ENCODE peak calls at places on chromosomes 13 and 19, in eight cellular contexts. One of them, this sample, is unnamed.

GRCh38 chr13:100234006-100234405 is 145.1 kb downstream of the PCCA start:
- DNase-seq in GM06990: no peak
- DNase-seq in AG09309: no peak
- DNase-seq in nephron progenitor cell: no peak
- DNase-seq in CD4-positive, alpha-beta T cell: no peak
- DNase-seq in cardiac muscle cell: no peak
- DNase-seq in heart left ventricle: no peak
- DNase-seq in CD8-positive, alpha-beta T cell: no peak
- DNase-seq in this sample: no peak

GRCh38 chr19:5978606-5979552 is 939 bp upstream of the RANBP3 start:
- DNase-seq in GM06990: no peak
- DNase-seq in AG09309: no peak
- DNase-seq in nephron progenitor cell: no peak
- DNase-seq in CD4-positive, alpha-beta T cell: no peak
- DNase-seq in cardiac muscle cell: no peak
- DNase-seq in heart left ventricle: no peak
- DNase-seq in CD8-positive, alpha-beta T cell: no peak
- DNase-seq in this sample: no peak

GRCh38 chr13:75704942-75705320 is 68.8 kb downstream of the LMO7 start:
- DNase-seq in GM06990: no peak
- DNase-seq in AG09309: no peak
- DNase-seq in nephron progenitor cell: no peak
- DNase-seq in CD4-positive, alpha-beta T cell: no peak
- DNase-seq in cardiac muscle cell: no peak
- DNase-seq in heart left ventricle: no peak
- DNase-seq in CD8-positive, alpha-beta T cell: no peak
- DNase-seq in this sample: no peak

GRCh38 chr19:19110410-19111137 is 27.7 kb downstream of the TMEM161A start:
- DNase-seq in GM06990: peak; percentile 44
- DNase-seq in AG09309: no peak
- DNase-seq in nephron progenitor cell: peak; percentile 74
- DNase-seq in CD4-positive, alpha-beta T cell: no peak
- DNase-seq in cardiac muscle cell: peak; percentile 67
- DNase-seq in heart left ventricle: no peak
- DNase-seq in CD8-positive, alpha-beta T cell: no peak
- DNase-seq in this sample: peak; percentile 52

GRCh38 chr19:11208526-11209471 is 11.5 kb upstream of the KANK2 start:
- DNase-seq in GM06990: no peak
- DNase-seq in AG09309: no peak
- DNase-seq in nephron progenitor cell: no peak
- DNase-seq in CD4-positive, alpha-beta T cell: no peak
- DNase-seq in cardiac muscle cell: no peak
- DNase-seq in heart left ventricle: no peak
- DNase-seq in CD8-positive, alpha-beta T cell: no peak
- DNase-seq in this sample: peak; percentile 46

GRCh38 chr19:3722443-3723109 is 14.4 kb downstream of the TJP3 start:
- DNase-seq in GM06990: no peak
- DNase-seq in AG09309: no peak
- DNase-seq in nephron progenitor cell: no peak
- DNase-seq in CD4-positive, alpha-beta T cell: no peak
- DNase-seq in cardiac muscle cell: peak; percentile 57
- DNase-seq in heart left ventricle: no peak
- DNase-seq in CD8-positive, alpha-beta T cell: no peak
- DNase-seq in this sample: no peak

GRCh38 chr13:104534847-104535246 is 1468.6 kb upstream of the SLC10A2 start:
- DNase-seq in GM06990: no peak
- DNase-seq in AG09309: no peak
- DNase-seq in nephron progenitor cell: peak; percentile 6
- DNase-seq in CD4-positive, alpha-beta T cell: no peak
- DNase-seq in cardiac muscle cell: no peak
- DNase-seq in heart left ventricle: no peak
- DNase-seq in CD8-positive, alpha-beta T cell: no peak
- DNase-seq in this sample: no peak

GRCh38 chr13:24127116-24127631 is 33.3 kb upstream of the SPATA13 start:
- DNase-seq in GM06990: no peak
- DNase-seq in AG09309: no peak
- DNase-seq in nephron progenitor cell: no peak
- DNase-seq in CD4-positive, alpha-beta T cell: no peak
- DNase-seq in cardiac muscle cell: no peak
- DNase-seq in heart left ventricle: no peak
- DNase-seq in CD8-positive, alpha-beta T cell: no peak
- DNase-seq in this sample: no peak

GRCh38 chr19:11138659-11139526 is 16.7 kb downstream of the SPC24 start:
- DNase-seq in GM06990: no peak
- DNase-seq in AG09309: peak; percentile 45
- DNase-seq in nephron progenitor cell: peak; percentile 49
- DNase-seq in CD4-positive, alpha-beta T cell: no peak
- DNase-seq in cardiac muscle cell: peak; percentile 42
- DNase-seq in heart left ventricle: peak; percentile 93
- DNase-seq in CD8-positive, alpha-beta T cell: no peak
- DNase-seq in this sample: no peak

GRCh38 chr13:112842343-112842856 is 126.6 kb upstream of the MCF2L start:
- DNase-seq in GM06990: no peak
- DNase-seq in AG09309: no peak
- DNase-seq in nephron progenitor cell: peak; percentile 16
- DNase-seq in CD4-positive, alpha-beta T cell: no peak
- DNase-seq in cardiac muscle cell: no peak
- DNase-seq in heart left ventricle: no peak
- DNase-seq in CD8-positive, alpha-beta T cell: no peak
- DNase-seq in this sample: no peak

GRCh38 chr19:16293133-16294085 is 31.2 kb upstream of the KLF2 start:
- DNase-seq in GM06990: no peak
- DNase-seq in AG09309: peak; percentile 96
- DNase-seq in nephron progenitor cell: peak; percentile 19
- DNase-seq in CD4-positive, alpha-beta T cell: no peak
- DNase-seq in cardiac muscle cell: no peak
- DNase-seq in heart left ventricle: no peak
- DNase-seq in CD8-positive, alpha-beta T cell: no peak
- DNase-seq in this sample: no peak

GRCh38 chr19:55156202-55157063 is 1.1 kb downstream of the TNNI3 start:
- DNase-seq in GM06990: no peak
- DNase-seq in AG09309: no peak
- DNase-seq in nephron progenitor cell: peak; percentile 93
- DNase-seq in CD4-positive, alpha-beta T cell: no peak
- DNase-seq in cardiac muscle cell: peak; percentile 87
- DNase-seq in heart left ventricle: peak; percentile 81
- DNase-seq in CD8-positive, alpha-beta T cell: peak; percentile 31
- DNase-seq in this sample: peak; percentile 76

GRCh38 chr13:105598551-105598950 is 936.9 kb downstream of the EFNB2 start:
- DNase-seq in GM06990: no peak
- DNase-seq in AG09309: peak; percentile 18
- DNase-seq in nephron progenitor cell: no peak
- DNase-seq in CD4-positive, alpha-beta T cell: no peak
- DNase-seq in cardiac muscle cell: no peak
- DNase-seq in heart left ventricle: no peak
- DNase-seq in CD8-positive, alpha-beta T cell: no peak
- DNase-seq in this sample: no peak

GRCh38 chr19:31141301-31141700 is 207.9 kb downstream of the TSHZ3 start:
- DNase-seq in GM06990: no peak
- DNase-seq in AG09309: no peak
- DNase-seq in nephron progenitor cell: no peak
- DNase-seq in CD4-positive, alpha-beta T cell: no peak
- DNase-seq in cardiac muscle cell: no peak
- DNase-seq in heart left ventricle: no peak
- DNase-seq in CD8-positive, alpha-beta T cell: no peak
- DNase-seq in this sample: no peak

GRCh38 chr19:3466630-3467029 is 13.7 kb downstream of the SMIM24 start:
- DNase-seq in GM06990: no peak
- DNase-seq in AG09309: no peak
- DNase-seq in nephron progenitor cell: no peak
- DNase-seq in CD4-positive, alpha-beta T cell: no peak
- DNase-seq in cardiac muscle cell: no peak
- DNase-seq in heart left ventricle: no peak
- DNase-seq in CD8-positive, alpha-beta T cell: no peak
- DNase-seq in this sample: no peak

GRCh38 chr19:44024900-44025216 is 321 bp upstream of the ZNF222 start:
- DNase-seq in GM06990: no peak
- DNase-seq in AG09309: no peak
- DNase-seq in nephron progenitor cell: no peak
- DNase-seq in CD4-positive, alpha-beta T cell: no peak
- DNase-seq in cardiac muscle cell: no peak
- DNase-seq in heart left ventricle: no peak
- DNase-seq in CD8-positive, alpha-beta T cell: no peak
- DNase-seq in this sample: no peak

GRCh38 chr13:45004096-45004495 is 14.8 kb downstream of the GPALPP1 start:
- DNase-seq in GM06990: no peak
- DNase-seq in AG09309: no peak
- DNase-seq in nephron progenitor cell: no peak
- DNase-seq in CD4-positive, alpha-beta T cell: no peak
- DNase-seq in cardiac muscle cell: no peak
- DNase-seq in heart left ventricle: no peak
- DNase-seq in CD8-positive, alpha-beta T cell: no peak
- DNase-seq in this sample: no peak

GRCh38 chr19:48630289-48631036 is 6.7 kb downstream of the DBP start:
- DNase-seq in GM06990: no peak
- DNase-seq in AG09309: no peak
- DNase-seq in nephron progenitor cell: no peak
- DNase-seq in CD4-positive, alpha-beta T cell: no peak
- DNase-seq in cardiac muscle cell: peak; percentile 53
- DNase-seq in heart left ventricle: peak; percentile 90
- DNase-seq in CD8-positive, alpha-beta T cell: no peak
- DNase-seq in this sample: no peak

DNA sequence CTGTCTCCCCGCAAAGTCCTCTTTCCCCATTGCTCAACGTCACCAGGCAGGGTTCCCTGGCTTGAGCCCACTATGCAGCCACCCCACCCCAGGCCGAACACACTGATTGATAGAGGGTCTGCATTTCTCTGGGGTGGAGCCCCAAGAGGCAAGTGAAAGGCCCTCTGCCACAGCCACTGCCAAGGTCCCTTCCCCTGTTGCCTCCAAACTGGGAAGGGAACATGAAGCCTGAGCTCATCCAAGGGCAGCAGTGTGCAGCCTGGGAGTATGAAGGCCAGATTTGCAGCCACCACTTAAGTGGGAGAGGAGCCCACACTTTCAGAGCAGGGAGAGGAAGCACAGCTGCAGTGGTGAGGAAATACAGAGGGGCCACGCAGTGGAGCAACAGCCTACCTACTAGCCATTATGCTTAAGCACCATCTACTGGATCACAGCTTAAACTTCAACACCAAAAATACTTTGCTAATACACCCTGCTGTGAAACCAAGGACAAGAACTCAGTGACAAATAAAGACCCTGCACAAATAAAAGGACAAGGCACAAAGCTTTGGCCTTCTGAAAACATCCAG is 48.6 kb downstream of the UBL3 start:
- DNase-seq in GM06990: no peak
- DNase-seq in AG09309: no peak
- DNase-seq in nephron progenitor cell: no peak
- DNase-seq in CD4-positive, alpha-beta T cell: no peak
- DNase-seq in cardiac muscle cell: no peak
- DNase-seq in heart left ventricle: no peak
- DNase-seq in CD8-positive, alpha-beta T cell: no peak
- DNase-seq in this sample: no peak
- TF ChIP-seq CTCF in GM06990: peak; percentile 34
- TF ChIP-seq CTCF in AG09309: peak; percentile 8
- TF ChIP-seq CTCF in nephron progenitor cell: no peak
- TF ChIP-seq CTCF in CD4-positive, alpha-beta T cell: no peak
- TF ChIP-seq CTCF in cardiac muscle cell: no peak
- TF ChIP-seq CTCF in heart left ventricle: no peak
- TF ChIP-seq CTCF in CD8-positive, alpha-beta T cell: no peak
- TF ChIP-seq CTCF in this sample: no peak

GRCh38 chr19:27676334-27676733 is 1536.6 kb downstream of the UQCRFS1 start:
- DNase-seq in GM06990: no peak
- DNase-seq in AG09309: no peak
- DNase-seq in nephron progenitor cell: no peak
- DNase-seq in CD4-positive, alpha-beta T cell: no peak
- DNase-seq in cardiac muscle cell: no peak
- DNase-seq in heart left ventricle: no peak
- DNase-seq in CD8-positive, alpha-beta T cell: no peak
- DNase-seq in this sample: no peak
- TF ChIP-seq CTCF in GM06990: no peak
- TF ChIP-seq CTCF in AG09309: no peak
- TF ChIP-seq CTCF in nephron progenitor cell: no peak
- TF ChIP-seq CTCF in CD4-positive, alpha-beta T cell: no peak
- TF ChIP-seq CTCF in cardiac muscle cell: no peak
- TF ChIP-seq CTCF in heart left ventricle: no peak
- TF ChIP-seq CTCF in CD8-positive, alpha-beta T cell: no peak
- TF ChIP-seq CTCF in this sample: no peak

GRCh38 chr13:66546534-66547379 is 683.4 kb downstream of the PCDH9 start:
- DNase-seq in GM06990: no peak
- DNase-seq in AG09309: no peak
- DNase-seq in nephron progenitor cell: no peak
- DNase-seq in CD4-positive, alpha-beta T cell: no peak
- DNase-seq in cardiac muscle cell: no peak
- DNase-seq in heart left ventricle: no peak
- DNase-seq in CD8-positive, alpha-beta T cell: no peak
- DNase-seq in this sample: no peak

GRCh38 chr13:66547685-66548084 is 682.5 kb downstream of the PCDH9 start:
- DNase-seq in GM06990: no peak
- DNase-seq in AG09309: no peak
- DNase-seq in nephron progenitor cell: no peak
- DNase-seq in CD4-positive, alpha-beta T cell: no peak
- DNase-seq in cardiac muscle cell: no peak
- DNase-seq in heart left ventricle: no peak
- DNase-seq in CD8-positive, alpha-beta T cell: no peak
- DNase-seq in this sample: no peak

DNA sequence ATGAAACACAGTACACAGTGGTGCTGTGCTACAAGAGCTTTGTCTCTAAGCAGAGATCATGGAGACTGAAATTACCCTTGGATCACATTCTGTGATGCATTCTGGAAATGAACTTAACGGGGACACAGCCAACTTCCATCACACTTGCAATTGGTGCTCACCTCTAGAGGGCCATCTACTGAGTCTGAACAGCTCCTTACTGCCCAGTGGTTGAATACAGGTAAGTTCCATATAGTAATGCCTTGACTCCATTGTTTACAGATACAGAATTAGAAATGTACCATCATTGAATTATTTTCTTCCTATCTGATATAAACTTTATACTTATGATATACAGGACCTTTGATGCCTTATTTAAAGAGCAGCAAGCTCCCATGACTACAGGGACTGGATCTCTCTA is 686.4 kb downstream of the PCDH9 start:
- DNase-seq in GM06990: no peak
- DNase-seq in AG09309: no peak
- DNase-seq in nephron progenitor cell: no peak
- DNase-seq in CD4-positive, alpha-beta T cell: no peak
- DNase-seq in cardiac muscle cell: no peak
- DNase-seq in heart left ventricle: no peak
- DNase-seq in CD8-positive, alpha-beta T cell: no peak
- DNase-seq in this sample: no peak
- TF ChIP-seq CTCF in GM06990: no peak
- TF ChIP-seq CTCF in AG09309: no peak
- TF ChIP-seq CTCF in nephron progenitor cell: no peak
- TF ChIP-seq CTCF in CD4-positive, alpha-beta T cell: no peak
- TF ChIP-seq CTCF in cardiac muscle cell: no peak
- TF ChIP-seq CTCF in heart left ventricle: no peak
- TF ChIP-seq CTCF in CD8-positive, alpha-beta T cell: no peak
- TF ChIP-seq CTCF in this sample: no peak

DNA sequence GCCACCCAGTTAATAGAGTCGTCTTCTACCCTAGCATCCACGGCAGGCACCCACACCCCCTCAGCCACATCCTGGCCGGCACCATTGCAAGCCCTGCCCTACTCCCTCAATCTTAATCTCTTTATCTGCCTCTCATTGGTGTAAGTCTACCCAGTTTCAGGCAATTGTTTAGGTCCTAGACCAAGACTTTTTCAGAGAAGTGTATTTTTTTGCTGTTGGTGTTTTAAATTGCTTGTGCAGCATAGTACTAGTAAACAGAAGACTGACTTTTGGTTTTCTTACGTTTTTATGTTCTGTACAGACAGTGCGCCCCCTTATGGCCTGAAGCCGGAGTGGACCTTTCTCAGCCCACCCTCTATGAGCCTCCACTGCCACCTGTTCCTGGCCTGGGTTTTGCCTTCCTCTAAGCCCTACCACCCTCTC is 2.3 kb upstream of the LCP1 start:
- DNase-seq in GM06990: peak; percentile 64
- DNase-seq in AG09309: no peak
- DNase-seq in nephron progenitor cell: peak; percentile 45
- DNase-seq in CD4-positive, alpha-beta T cell: peak; percentile 56
- DNase-seq in cardiac muscle cell: peak; percentile 35
- DNase-seq in heart left ventricle: no peak
- DNase-seq in CD8-positive, alpha-beta T cell: peak; percentile 65
- DNase-seq in this sample: peak; percentile 33
- TF ChIP-seq CTCF in GM06990: peak; percentile 89
- TF ChIP-seq CTCF in AG09309: peak; percentile 27
- TF ChIP-seq CTCF in nephron progenitor cell: peak; percentile 44
- TF ChIP-seq CTCF in CD4-positive, alpha-beta T cell: peak; percentile 74
- TF ChIP-seq CTCF in cardiac muscle cell: peak; percentile 57
- TF ChIP-seq CTCF in heart left ventricle: no peak
- TF ChIP-seq CTCF in CD8-positive, alpha-beta T cell: peak; percentile 74
- TF ChIP-seq CTCF in this sample: peak; percentile 59

This sample was measured in neural crest cell.